ENCODE peak calls at places on chromosome 3, in six cellular contexts. One of them, this sample, is unnamed.

GRCh38 chr3:5523125-5523524 is 335.6 kb downstream of the EDEM1 start:
- DNase-seq in HL-60: no peak
- DNase-seq in GM12878: no peak
- DNase-seq in K562: no peak
- DNase-seq in HepG2: no peak
- DNase-seq in HCT116: no peak
- DNase-seq in this sample: no peak

GRCh38 chr3:163601426-163601825 is 1476.9 kb downstream of the SI start:
- DNase-seq in HepG2: no peak
- DNase-seq in K562: no peak
- DNase-seq in GM12878: no peak
- DNase-seq in HL-60: no peak
- DNase-seq in HCT116: no peak
- DNase-seq in this sample: no peak

GRCh38 chr3:197306374-197307086 is 8.1 kb upstream of the DLG1 start:
- DNase-seq in HCT116: no peak
- DNase-seq in GM12878: no peak
- DNase-seq in K562: no peak
- DNase-seq in HL-60: no peak
- DNase-seq in HepG2: peak; percentile 77
- DNase-seq in this sample: no peak

GRCh38 chr3:112199622-112200316 is 66.7 kb upstream of the GCSAM start:
- DNase-seq in GM12878: no peak
- DNase-seq in K562: no peak
- DNase-seq in HepG2: no peak
- DNase-seq in HCT116: peak; percentile 29
- DNase-seq in HL-60: no peak
- DNase-seq in this sample: no peak

GRCh38 chr3:160678447-160678846 is 1.5 kb downstream of the ARL14 start:
- DNase-seq in HL-60: no peak
- DNase-seq in K562: no peak
- DNase-seq in GM12878: no peak
- DNase-seq in HCT116: no peak
- DNase-seq in HepG2: peak; percentile 45
- DNase-seq in this sample: no peak

GRCh38 chr3:20054549-20054987 is 14.3 kb downstream of the KAT2B start:
- DNase-seq in K562: no peak
- DNase-seq in HL-60: peak; percentile 93
- DNase-seq in GM12878: peak; percentile 82
- DNase-seq in HCT116: peak; percentile 95
- DNase-seq in HepG2: peak; percentile 78
- DNase-seq in this sample: peak; percentile 95

GRCh38 chr3:158953131-158953530 is 151.3 kb downstream of the MFSD1 start:
- DNase-seq in HCT116: no peak
- DNase-seq in GM12878: no peak
- DNase-seq in HL-60: no peak
- DNase-seq in K562: no peak
- DNase-seq in HepG2: no peak
- DNase-seq in this sample: no peak

GRCh38 chr3:153026026-153026425 is 136.0 kb upstream of the RAP2B start:
- DNase-seq in HCT116: peak; percentile 31
- DNase-seq in K562: peak; percentile 62
- DNase-seq in HepG2: peak; percentile 23
- DNase-seq in GM12878: no peak
- DNase-seq in HL-60: no peak
- DNase-seq in this sample: no peak

GRCh38 chr3:67706934-67707333 is 52.5 kb upstream of the SUCLG2 start:
- DNase-seq in HCT116: no peak
- DNase-seq in HL-60: no peak
- DNase-seq in HepG2: peak; percentile 18
- DNase-seq in K562: no peak
- DNase-seq in GM12878: no peak
- DNase-seq in this sample: no peak

GRCh38 chr3:181948286-181948685 is 236.6 kb downstream of the SOX2 start:
- DNase-seq in HepG2: no peak
- DNase-seq in K562: no peak
- DNase-seq in HL-60: no peak
- DNase-seq in HCT116: no peak
- DNase-seq in GM12878: no peak
- DNase-seq in this sample: no peak

GRCh38 chr3:182889948-182890629 is 90.2 kb downstream of the DCUN1D1 start:
- DNase-seq in HepG2: no peak
- DNase-seq in HL-60: no peak
- DNase-seq in K562: no peak
- DNase-seq in GM12878: no peak
- DNase-seq in HCT116: no peak
- DNase-seq in this sample: no peak

GRCh38 chr3:177944228-177944661 is 592.0 kb upstream of the KCNMB2 start:
- DNase-seq in HepG2: no peak
- DNase-seq in HL-60: peak; percentile 65
- DNase-seq in K562: no peak
- DNase-seq in HCT116: no peak
- DNase-seq in GM12878: no peak
- DNase-seq in this sample: no peak

GRCh38 chr3:178139116-178139515 is 397.1 kb upstream of the KCNMB2 start:
- DNase-seq in K562: no peak
- DNase-seq in GM12878: no peak
- DNase-seq in HCT116: no peak
- DNase-seq in HepG2: no peak
- DNase-seq in HL-60: no peak
- DNase-seq in this sample: no peak

GRCh38 chr3:76550522-76551201 is 489.2 kb upstream of the ROBO2 start:
- DNase-seq in K562: no peak
- DNase-seq in HepG2: no peak
- DNase-seq in HL-60: no peak
- DNase-seq in GM12878: no peak
- DNase-seq in HCT116: no peak
- DNase-seq in this sample: no peak
- TF ChIP-seq REST in K562: no peak
- TF ChIP-seq REST in HepG2: no peak
- TF ChIP-seq REST in HL-60: no peak
- TF ChIP-seq REST in GM12878: no peak
- TF ChIP-seq REST in HCT116: no peak
- TF ChIP-seq REST in this sample: no peak

GRCh38 chr3:71801986-71802385 is 17.0 kb upstream of the PROK2 start:
- DNase-seq in GM12878: no peak
- DNase-seq in HepG2: no peak
- DNase-seq in K562: no peak
- DNase-seq in HCT116: no peak
- DNase-seq in HL-60: no peak
- DNase-seq in this sample: no peak
- TF ChIP-seq REST in GM12878: no peak
- TF ChIP-seq REST in HepG2: no peak
- TF ChIP-seq REST in K562: no peak
- TF ChIP-seq REST in HCT116: no peak
- TF ChIP-seq REST in HL-60: no peak
- TF ChIP-seq REST in this sample: no peak

DNA sequence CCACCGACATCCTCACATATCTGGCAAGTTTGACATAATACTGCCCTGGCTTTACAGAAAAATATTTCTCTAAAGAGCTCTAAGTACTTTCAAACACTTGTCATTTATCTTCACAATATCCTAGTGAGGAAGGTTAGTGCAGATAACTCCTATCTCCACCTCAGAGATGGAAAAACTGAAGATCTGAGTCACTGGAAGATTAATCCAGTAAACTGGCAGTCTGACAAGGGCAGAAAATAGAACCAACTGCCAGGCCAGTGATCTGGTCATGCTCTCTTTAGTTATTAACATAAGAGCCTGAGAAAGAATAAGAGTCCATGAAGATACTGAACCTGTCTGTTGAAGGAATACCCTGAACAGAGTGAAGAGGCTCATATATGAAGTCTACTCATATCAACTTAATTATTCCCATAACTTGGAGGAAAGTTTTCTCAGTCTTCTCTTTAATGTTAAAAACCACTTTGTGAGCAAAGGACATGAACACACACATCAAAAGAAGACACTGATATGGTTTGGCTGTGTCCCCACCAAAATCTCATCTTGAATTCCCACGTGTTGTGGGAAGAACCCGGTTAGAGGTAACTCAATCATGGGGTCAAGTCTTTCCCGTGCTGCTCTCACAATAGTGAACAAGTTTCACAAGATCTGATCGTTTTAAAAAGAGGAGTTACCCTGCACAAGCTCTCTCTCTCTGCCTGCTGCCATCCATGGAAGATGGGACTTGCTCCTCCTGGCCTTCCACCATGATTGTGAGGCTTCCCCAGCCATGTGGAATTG is 61.4 kb downstream of the GOLIM4 start:
- DNase-seq in K562: peak; percentile 64
- DNase-seq in HCT116: no peak
- DNase-seq in GM12878: no peak
- DNase-seq in HepG2: no peak
- DNase-seq in HL-60: no peak
- DNase-seq in this sample: no peak
- TF ChIP-seq REST in K562: no peak
- TF ChIP-seq REST in HCT116: no peak
- TF ChIP-seq REST in GM12878: no peak
- TF ChIP-seq REST in HepG2: no peak
- TF ChIP-seq REST in HL-60: no peak
- TF ChIP-seq REST in this sample: no peak

DNA sequence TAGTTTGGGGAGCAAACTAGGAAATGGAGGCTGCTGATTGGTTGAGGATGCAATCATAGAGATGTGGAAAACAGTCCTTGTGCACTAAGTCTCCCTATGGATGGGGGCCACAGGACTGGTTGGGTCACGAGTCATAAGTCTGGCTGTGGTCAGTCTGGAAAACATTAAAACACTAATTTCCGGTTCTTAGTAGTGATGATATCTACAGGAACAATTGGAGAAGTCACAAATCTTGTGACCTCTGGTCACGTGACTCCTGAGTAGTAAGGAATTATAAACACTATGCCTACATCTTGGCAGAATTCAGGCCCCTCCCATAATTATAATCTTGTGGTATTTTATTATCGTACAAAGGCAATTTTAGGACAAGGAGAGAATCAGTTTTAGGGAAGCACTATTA is 317.3 kb upstream of the ARPP21 start:
- DNase-seq in GM12878: no peak
- DNase-seq in HL-60: no peak
- DNase-seq in HCT116: no peak
- DNase-seq in HepG2: no peak
- DNase-seq in K562: no peak
- DNase-seq in this sample: no peak
- TF ChIP-seq REST in GM12878: no peak
- TF ChIP-seq REST in HL-60: no peak
- TF ChIP-seq REST in HCT116: no peak
- TF ChIP-seq REST in HepG2: no peak
- TF ChIP-seq REST in K562: no peak
- TF ChIP-seq REST in this sample: no peak

DNA sequence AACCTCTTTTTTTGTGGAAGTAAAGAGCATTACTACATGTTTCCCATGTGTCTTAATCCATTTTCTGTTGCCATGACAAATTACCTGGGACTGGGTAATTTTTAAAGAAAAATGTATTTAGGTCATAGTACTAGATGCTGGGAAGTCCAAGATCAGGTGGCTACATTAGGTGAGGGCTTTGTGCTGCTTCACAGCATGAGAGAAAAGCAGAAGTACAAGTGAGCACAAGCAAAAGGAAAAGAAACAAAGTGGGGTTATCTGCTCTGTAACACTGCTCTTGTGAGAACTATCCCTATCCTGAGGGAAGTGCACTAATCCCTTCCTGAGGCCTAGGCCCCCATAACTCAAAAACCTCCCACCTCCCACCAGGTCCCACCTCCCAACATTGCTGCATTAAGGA is 298.3 kb upstream of the SATB1 start:
- DNase-seq in GM12878: no peak
- DNase-seq in HL-60: peak; percentile 29
- DNase-seq in K562: no peak
- DNase-seq in HepG2: no peak
- DNase-seq in HCT116: no peak
- DNase-seq in this sample: no peak
- TF ChIP-seq REST in GM12878: no peak
- TF ChIP-seq REST in HL-60: no peak
- TF ChIP-seq REST in K562: no peak
- TF ChIP-seq REST in HepG2: no peak
- TF ChIP-seq REST in HCT116: no peak
- TF ChIP-seq REST in this sample: no peak

DNA sequence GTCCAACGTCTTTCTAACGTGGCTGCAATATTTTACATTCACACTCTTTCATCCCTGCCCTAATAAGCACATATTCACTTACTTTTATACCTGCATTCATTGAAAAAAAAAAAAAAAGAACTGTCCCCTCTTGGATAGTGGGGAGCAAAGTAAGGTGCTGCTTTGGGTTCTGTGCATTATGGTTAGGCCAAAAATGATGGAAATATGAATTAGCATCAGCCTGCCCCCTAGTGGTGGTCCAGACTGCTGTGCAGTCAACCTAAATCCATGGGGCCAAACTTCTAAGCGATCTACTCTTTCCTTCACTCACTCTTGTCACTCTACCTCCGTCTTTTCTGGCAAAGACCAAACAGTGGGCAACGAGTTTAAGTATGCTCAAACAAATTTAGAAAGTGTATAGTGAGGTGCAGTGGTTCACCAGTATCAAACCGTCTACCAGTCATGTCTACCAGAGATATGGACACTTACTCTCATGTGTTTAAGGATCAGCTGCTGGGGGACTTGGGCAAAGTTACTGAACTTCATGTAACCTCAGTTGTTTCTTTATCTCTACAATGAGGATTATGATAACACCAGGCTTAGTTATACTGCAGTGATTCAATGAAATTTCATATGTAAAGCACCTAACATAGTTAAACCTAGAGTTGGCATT is 61.5 kb upstream of the GRM7 start:
- DNase-seq in HCT116: peak; percentile 19
- DNase-seq in K562: peak; percentile 75
- DNase-seq in HepG2: peak; percentile 23
- DNase-seq in GM12878: no peak
- DNase-seq in HL-60: peak; percentile 30
- DNase-seq in this sample: peak; percentile 20
- TF ChIP-seq REST in HCT116: no peak
- TF ChIP-seq REST in K562: no peak
- TF ChIP-seq REST in HepG2: no peak
- TF ChIP-seq REST in GM12878: no peak
- TF ChIP-seq REST in HL-60: no peak
- TF ChIP-seq REST in this sample: no peak

GRCh38 chr3:73745429-73746247 is 120.9 kb upstream of the PDZRN3 start:
- DNase-seq in K562: no peak
- DNase-seq in HCT116: no peak
- DNase-seq in HepG2: no peak
- DNase-seq in GM12878: no peak
- DNase-seq in HL-60: no peak
- DNase-seq in this sample: no peak

DNA sequence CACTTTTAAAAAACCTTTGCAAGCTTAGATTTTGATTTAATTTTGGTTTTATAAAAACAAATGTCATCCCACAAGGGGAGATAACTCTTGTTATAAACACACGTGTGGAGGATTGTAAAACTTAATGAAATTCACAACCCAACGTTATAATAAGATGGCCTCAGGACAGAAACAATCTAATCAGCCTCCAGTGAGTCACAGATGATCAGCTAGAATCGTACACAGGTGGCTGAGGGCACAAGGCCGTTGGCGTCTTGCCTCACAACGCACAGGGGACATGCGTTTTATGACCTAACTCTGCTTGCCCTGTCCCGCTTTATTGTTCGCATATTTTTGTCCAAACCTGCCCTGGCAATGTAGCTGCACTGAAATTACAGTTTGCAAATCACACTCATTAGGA is 121.9 kb upstream of the PDZRN3 start:
- DNase-seq in HepG2: no peak
- DNase-seq in HL-60: no peak
- DNase-seq in HCT116: no peak
- DNase-seq in GM12878: no peak
- DNase-seq in K562: no peak
- DNase-seq in this sample: no peak
- TF ChIP-seq REST in HepG2: no peak
- TF ChIP-seq REST in HL-60: no peak
- TF ChIP-seq REST in HCT116: no peak
- TF ChIP-seq REST in GM12878: no peak
- TF ChIP-seq REST in K562: no peak
- TF ChIP-seq REST in this sample: no peak

This sample was measured in Panc1.